ENCODE peak calls at places on chromosomes 13 and 19, in four cellular contexts. F is AG09319, X is H54, U is HFFc6. T is an unnamed sample.
A peak's percentile ranks its signal among the peaks of the same experiment; 100 is the strongest.

GRCh38 chr13:97749174-97749573 is 204.3 kb upstream of the IPO5 start:
- DNase-seq in F (no peak), X (peak; percentile 28), U (no peak), T (no peak)

GRCh38 chr19:33447336-33448158 is 74.0 kb downstream of the CEBPG start:
- DNase-seq in F (no peak), X (no peak), U (no peak), T (peak; percentile 41)

GRCh38 chr13:50403311-50403710 is 388.1 kb downstream of the KCNRG start:
- DNase-seq in F (no peak), X (no peak), U (no peak), T (no peak)

GRCh38 chr19:50669319-50670101 is 20.3 kb downstream of the C19orf81 start:
- DNase-seq in F (no peak), X (peak; percentile 87), U (no peak), T (peak; percentile 62)

GRCh38 chr19:3132971-3133792 is 2.7 kb upstream of the GNA15 start:
- DNase-seq in F (no peak), X (peak; percentile 94), U (peak; percentile 8), T (peak; percentile 71)

GRCh38 chr19:4749870-4750269 is 26.2 kb upstream of the DPP9 start:
- DNase-seq in F (no peak), X (no peak), U (no peak), T (peak; percentile 15)

GRCh38 chr19:6423499-6424189 is 967 bp downstream of the KHSRP start:
- DNase-seq in F (no peak), X (peak; percentile 75), U (peak; percentile 44), T (peak; percentile 77)

GRCh38 chr19:3825286-3825956 is 39.2 kb upstream of the MATK start:
- DNase-seq in F (no peak), X (no peak), U (no peak), T (no peak)

GRCh38 chr19:4815426-4816387 is 15.8 kb downstream of the TICAM1 start:
- DNase-seq in F (peak; percentile 79), X (peak; percentile 70), U (peak; percentile 86), T (peak; percentile 98)

GRCh38 chr19:53870485-53870844 is 2.8 kb downstream of the MYADM start:
- DNase-seq in F (no peak), X (no peak), U (no peak), T (peak; percentile 48)

GRCh38 chr13:39600766-39601165 is 2.2 kb downstream of the LHFPL6 start:
- DNase-seq in F (no peak), X (no peak), U (no peak), T (no peak)

GRCh38 chr19:40704491-40705361 is 12.0 kb downstream of the COQ8B start:
- DNase-seq in F (no peak), X (no peak), U (no peak), T (no peak)

GRCh38 chr13:110173247-110173818 is 133.6 kb downstream of the COL4A1 start:
- DNase-seq in F (no peak), X (no peak), U (peak; percentile 8), T (no peak)

GRCh38 chr19:8192227-8192820 is 16.8 kb upstream of the CERS4 start:
- DNase-seq in F (no peak), X (no peak), U (no peak), T (no peak)

GRCh38 chr13:29484236-29484635 is 111.3 kb downstream of the SLC7A1 start:
- DNase-seq in F (no peak), X (no peak), U (no peak), T (no peak)

GRCh38 chr13:70814684-70815083 is 706.4 kb upstream of the KLHL1 start:
- DNase-seq in F (no peak), X (no peak), U (no peak), T (no peak)

GRCh38 chr19:35162471-35163326 is 8.2 kb downstream of the FXYD5 start:
- DNase-seq in F (no peak), X (no peak), U (peak; percentile 75), T (no peak)

GRCh38 chr19:50870417-50871089 is 2.7 kb upstream of the KLK2 start:
- DNase-seq in F (no peak), X (no peak), U (no peak), T (peak; percentile 28)

GRCh38 chr13:23560571-23561089 is 9.6 kb upstream of the TNFRSF19 start:
- DNase-seq in F (no peak), X (no peak), U (no peak), T (no peak)

GRCh38 chr19:3867971-3868769 is 668 bp downstream of the ZFR2 start:
- DNase-seq in F (no peak), X (no peak), U (no peak), T (no peak)

GRCh38 chr13:78660130-78660857 is 1.3 kb upstream of the OBI1 start:
- DNase-seq in F (no peak), X (no peak), U (peak; percentile 3), T (peak; percentile 48)

GRCh38 chr13:50261502-50261901 is 246.3 kb downstream of the KCNRG start:
- DNase-seq in F (no peak), X (no peak), U (no peak), T (no peak)

GRCh38 chr13:23468811-23469210 is 35.3 kb upstream of the SACS start:
- DNase-seq in F (no peak), X (no peak), U (no peak), T (no peak)

GRCh38 chr13:75635101-75635620 is 969 bp upstream of the LMO7 start:
- DNase-seq in F (no peak), X (no peak), U (peak; percentile 48), T (no peak)

GRCh38 chr13:98672947-98673545 is 79.4 kb downstream of the SLC15A1 start:
- DNase-seq in F (peak; percentile 43), X (peak; percentile 92), U (peak; percentile 62), T (peak; percentile 86)

GRCh38 chr13:36891752-36892151 is 28.3 kb downstream of the SMAD9 start:
- DNase-seq in F (peak; percentile 18), X (no peak), U (no peak), T (no peak)

GRCh38 chr13:106033634-106034033 is 501.8 kb downstream of the EFNB2 start:
- DNase-seq in F (no peak), X (no peak), U (peak; percentile 19), T (no peak)

GRCh38 chr19:2574971-2575630 is 99.2 kb downstream of the GADD45B start:
- DNase-seq in F (no peak), X (no peak), U (no peak), T (no peak)

GRCh38 chr13:104024416-104025170 is 958.4 kb upstream of the SLC10A2 start:
- DNase-seq in F (no peak), X (no peak), U (no peak), T (no peak)

GRCh38 chr19:34145741-34146202 is 26.5 kb upstream of the LSM14A start:
- DNase-seq in F (no peak), X (peak; percentile 48), U (peak; percentile 37), T (peak; percentile 85)

GRCh38 chr13:100361504-100361903 is 227.1 kb downstream of the GGACT start:
- DNase-seq in F (no peak), X (no peak), U (no peak), T (no peak)

GRCh38 chr13:47004022-47004421 is 107.2 kb upstream of the HTR2A start:
- DNase-seq in F (no peak), X (no peak), U (no peak), T (no peak)

GRCh38 chr19:19160489-19161035 is 9.5 kb downstream of the MEF2B start:
- DNase-seq in F (no peak), X (no peak), U (no peak), T (no peak)

GRCh38 chr19:7917292-7918061 is 2.7 kb upstream of the SNAPC2 start:
- DNase-seq in F (no peak), X (no peak), U (peak; percentile 32), T (peak; percentile 82)

GRCh38 chr13:91347996-91348905 is 764 bp downstream of the MIR17HG start:
- DNase-seq in F (no peak), X (peak; percentile 66), U (peak; percentile 28), T (peak; percentile 65)

GRCh38 chr13:84208251-84208650 is 326.0 kb upstream of the SLITRK1 start:
- DNase-seq in F (no peak), X (no peak), U (no peak), T (no peak)

GRCh38 chr13:93859666-93860065 is 619.8 kb downstream of the DCT start:
- DNase-seq in F (no peak), X (no peak), U (peak; percentile 3), T (no peak)

GRCh38 chr13:73421310-73421912 is 362.6 kb downstream of the KLF5 start:
- DNase-seq in F (no peak), X (no peak), U (peak; percentile 22), T (no peak)

GRCh38 chr13:97432917-97433726 is 847 bp upstream of the RAP2A start:
- DNase-seq in F (peak; percentile 100), X (peak; percentile 80), U (peak; percentile 100), T (peak; percentile 100)

T was measured in left kidney.